ENCODE peak calls at places on chromosome 11, in nine cellular contexts. J is GM23248, M is dorsolateral prefrontal cortex, N is mesendoderm, A is aorta, S is IMR-90, C is lower lobe of right lung, X is tibial nerve, F is BJ. P is an unnamed sample.

GRCh38 chr11:99973993-99974392 is 713.1 kb upstream of the ARHGAP42 start:
- DNase-seq in J (no peak), M (no peak), N (peak; percentile 47), A (no peak), S (no peak), C (no peak), X (no peak), F (no peak), P (no peak)

GRCh38 chr11:65791719-65792213 is 4.9 kb downstream of the OVOL1 start:
- DNase-seq in J (peak; percentile 48), M (no peak), N (no peak), A (no peak), S (no peak), C (peak; percentile 75), X (no peak), F (no peak), P (no peak)

GRCh38 chr11:106032861-106033260 is 10.8 kb upstream of the MSANTD4 start:
- DNase-seq in J (no peak), M (no peak), N (no peak), A (no peak), S (no peak), C (no peak), X (no peak), F (no peak), P (no peak)

GRCh38 chr11:8329961-8330361 is 66.3 kb upstream of the LMO1 start:
- DNase-seq in J (no peak), M (no peak), N (no peak), A (no peak), S (no peak), C (no peak), X (no peak), F (no peak), P (no peak)

GRCh38 chr11:1209371-1210057 is 13.4 kb upstream of the MUC5B start:
- DNase-seq in J (no peak), M (peak; percentile 23), N (no peak), A (peak; percentile 39), S (no peak), C (no peak), X (no peak), F (no peak), P (no peak)

GRCh38 chr11:93822359-93822758 is 28.1 kb downstream of the VSTM5 start:
- DNase-seq in J (peak; percentile 16), M (no peak), N (no peak), A (no peak), S (no peak), C (no peak), X (no peak), F (no peak), P (peak; percentile 22)

GRCh38 chr11:113994077-113994954 is 19.4 kb downstream of the HTR3A start:
- DNase-seq in J (peak; percentile 27), M (no peak), N (peak; percentile 37), A (no peak), S (no peak), C (no peak), X (peak; percentile 14), F (no peak), P (no peak)

GRCh38 chr11:114178656-114179055 is 117.5 kb upstream of the NNMT start:
- DNase-seq in J (no peak), M (no peak), N (no peak), A (peak; percentile 19), S (no peak), C (no peak), X (no peak), F (no peak), P (no peak)

GRCh38 chr11:45133871-45134270 is 12.6 kb upstream of the PRDM11 start:
- DNase-seq in J (no peak), M (no peak), N (no peak), A (no peak), S (no peak), C (no peak), X (no peak), F (no peak), P (no peak)

GRCh38 chr11:76010051-76010450 is 195.0 kb downstream of the UVRAG start:
- DNase-seq in J (no peak), M (no peak), N (no peak), A (no peak), S (no peak), C (no peak), X (no peak), F (no peak), P (no peak)

GRCh38 chr11:847876-848275 is 5.2 kb downstream of the TSPAN4 start:
- DNase-seq in J (no peak), M (no peak), N (no peak), A (no peak), S (no peak), C (no peak), X (no peak), F (no peak), P (no peak)

GRCh38 chr11:70203749-70204465 is 811 bp downstream of the FADD start:
- DNase-seq in J (peak; percentile 96), M (no peak), N (peak; percentile 75), A (no peak), S (peak; percentile 86), C (peak; percentile 59), X (peak; percentile 75), F (peak; percentile 30), P (peak; percentile 78)

GRCh38 chr11:60206616-60207015 is 23.7 kb upstream of the MS4A6A start:
- DNase-seq in J (no peak), M (no peak), N (no peak), A (no peak), S (no peak), C (no peak), X (no peak), F (no peak), P (no peak)

GRCh38 chr11:62842171-62842717 is 2.9 kb upstream of the WDR74 start:
- DNase-seq in J (peak; percentile 52), M (no peak), N (no peak), A (peak; percentile 79), S (no peak), C (peak; percentile 54), X (no peak), F (no peak), P (no peak)

GRCh38 chr11:75527130-75527529 is 1.4 kb upstream of the GDPD5 start:
- DNase-seq in J (no peak), M (no peak), N (no peak), A (no peak), S (no peak), C (no peak), X (no peak), F (no peak), P (no peak)

DNA sequence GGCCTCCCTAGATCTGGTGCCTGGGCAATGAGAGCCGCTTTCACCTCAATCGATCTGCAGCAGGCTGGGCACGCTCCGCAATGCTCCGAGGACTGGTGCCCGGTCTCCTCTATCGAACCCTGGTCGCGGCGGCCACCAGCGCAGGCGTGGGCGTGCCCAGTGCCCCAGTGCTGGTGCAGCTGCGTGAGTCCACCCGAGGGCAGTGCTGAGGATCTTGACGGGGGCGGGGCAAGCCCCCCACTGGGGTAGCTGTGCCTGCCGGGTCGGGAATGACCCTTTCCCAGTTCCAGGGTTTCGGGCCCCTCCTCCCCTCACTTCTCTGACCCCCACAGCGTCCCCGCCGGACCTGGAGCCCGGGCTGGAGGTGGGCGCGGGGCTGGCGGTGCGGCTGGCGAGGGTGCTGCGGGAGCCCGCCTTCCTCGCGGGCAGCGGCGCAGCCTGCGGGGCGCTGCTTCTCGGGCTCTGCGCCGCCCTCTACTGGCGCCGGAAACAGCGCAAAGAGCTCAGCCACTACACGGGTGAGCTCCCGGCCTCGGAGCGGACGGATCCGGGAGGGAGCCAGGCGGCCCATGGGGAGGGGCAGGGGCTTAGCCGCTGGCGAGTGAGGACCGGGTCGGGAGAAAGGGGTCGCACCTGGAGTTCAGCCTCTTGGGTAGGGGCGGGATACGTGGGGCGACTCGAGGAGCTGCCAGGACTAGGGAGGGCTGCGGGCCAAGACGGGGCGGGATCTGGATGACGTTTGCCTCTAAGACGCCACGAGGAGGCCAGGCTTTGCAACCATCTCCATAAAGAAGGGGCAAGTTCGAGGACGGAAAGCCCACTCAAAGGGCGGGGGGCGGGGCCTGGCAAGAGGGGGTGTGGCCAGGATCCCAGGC is 10.9 kb downstream of the ROBO3 start:
- DNase-seq in J (peak; percentile 94), M (peak; percentile 80), N (peak; percentile 97), A (peak; percentile 95), S (peak; percentile 96), C (peak; percentile 89), X (peak; percentile 84), F (peak; percentile 58), P (peak; percentile 88)
- H3K27me3 ChIP-seq in J (peaks cover 14% of the 10 kb centered on the region), M (no peaks in the 10 kb centered on the region), N (peaks cover 5% of the 10 kb centered on the region), A (no peaks in the 10 kb centered on the region), S (peaks cover 23% of the 10 kb centered on the region), C (peaks cover 24% of the 10 kb centered on the region), X (no peaks in the 10 kb centered on the region), F (peaks cover 10% of the 10 kb centered on the region), P (no peaks in the 10 kb centered on the region)

DNA sequence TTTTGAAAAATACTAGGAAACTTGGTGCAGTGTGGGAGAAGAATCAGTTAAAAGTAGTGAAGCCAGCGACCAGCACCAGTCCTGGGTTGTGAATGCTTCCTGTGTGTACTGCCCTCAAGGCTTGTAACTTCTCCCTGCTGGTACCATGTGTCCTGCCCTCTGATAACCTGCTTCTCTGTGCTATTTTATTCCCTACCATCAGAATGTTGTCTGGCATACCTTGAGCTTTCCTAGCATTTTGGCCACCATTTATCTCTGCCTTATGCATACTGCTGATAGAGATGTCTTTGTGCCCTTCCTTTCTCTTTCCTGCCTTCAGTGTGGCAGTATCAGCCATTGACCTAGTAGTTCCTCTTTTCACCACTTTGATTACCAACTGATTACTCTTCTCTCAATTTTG is 2.0 kb downstream of the GTF2H1 start:
- DNase-seq in J (no peak), M (no peak), N (peak; percentile 23), A (no peak), S (no peak), C (no peak), X (no peak), F (no peak), P (no peak)
- H3K4me3 ChIP-seq in J (peak overlapping the region; percentile 91), M (peak overlapping the region; percentile 92), N (no peak overlapping the region), A (no peak overlapping the region), S (no peak overlapping the region), C (peak overlapping the region; percentile 82), X (no peak overlapping the region), F (no peak overlapping the region), P (no peak overlapping the region)

GRCh38 chr11:57283231-57283990 is 41.3 kb downstream of the TNKS1BP1 start:
- DNase-seq in J (no peak), M (no peak), N (peak; percentile 53), A (no peak), S (no peak), C (no peak), X (no peak), F (no peak), P (no peak)
- H3K27me3 ChIP-seq in J (no peaks in the 10 kb centered on the region), M (no peaks in the 10 kb centered on the region), N (no peaks in the 10 kb centered on the region), A (no peaks in the 10 kb centered on the region), S (no peaks in the 10 kb centered on the region), C (no peaks in the 10 kb centered on the region), X (no peaks in the 10 kb centered on the region), F (no peaks in the 10 kb centered on the region), P (no peaks in the 10 kb centered on the region)

DNA sequence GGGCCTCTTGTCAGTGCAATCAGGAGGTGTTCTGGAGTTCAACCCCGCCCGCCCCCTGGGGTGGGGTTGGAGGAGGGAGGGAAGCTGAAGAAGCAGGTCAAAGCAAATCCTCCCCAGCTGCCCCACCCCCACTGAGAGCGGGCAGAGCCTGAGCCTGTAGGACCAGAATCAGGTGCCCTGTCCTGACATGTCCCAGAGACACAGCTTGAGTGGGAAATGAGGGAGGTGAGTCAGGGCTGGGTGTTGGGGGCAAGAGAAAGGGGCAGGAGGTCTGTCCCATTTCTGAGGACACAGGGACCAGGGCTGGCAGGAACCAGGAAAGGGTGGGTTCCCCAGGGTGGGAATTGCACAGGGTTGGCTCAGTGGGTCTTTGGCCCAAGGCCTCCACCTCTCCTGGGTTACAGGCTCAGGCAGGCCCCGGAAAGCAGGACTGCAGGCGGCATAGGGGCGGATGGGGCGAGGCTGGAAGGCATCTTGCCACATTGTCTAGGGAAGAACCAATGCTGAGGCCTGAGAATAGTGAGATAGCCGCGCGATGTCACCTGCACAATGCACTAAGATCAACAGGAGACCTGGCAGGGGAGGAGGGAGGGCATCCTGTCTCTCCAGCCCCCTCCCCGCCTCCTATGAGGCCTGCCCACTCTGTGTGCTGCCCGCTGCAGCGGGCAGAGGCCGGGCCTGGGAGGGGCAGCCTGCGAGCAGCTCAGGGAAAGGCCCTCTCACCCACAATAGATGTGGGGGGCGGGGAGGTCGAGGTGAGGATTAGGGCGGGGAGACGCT is 32.4 kb downstream of the NECTIN1 start:
- DNase-seq in J (no peak), M (no peak), N (no peak), A (no peak), S (no peak), C (no peak), X (no peak), F (no peak), P (no peak)
- H3K4me3 ChIP-seq in J (no peak overlapping the region), M (no peak overlapping the region), N (no peak overlapping the region), A (no peak overlapping the region), S (no peak overlapping the region), C (no peak overlapping the region), X (no peak overlapping the region), F (no peak overlapping the region), P (no peak overlapping the region)